ENCODE peak calls at places on chromosomes 5 and 9, in six cellular contexts. M is mammary epithelial cell, R is GM23338, B is HCT116, C is GM23248, E is PC-3. X is an unnamed sample.

GRCh38 chr9:21030389-21031035 is 928 bp downstream of the HACD4 start:
- DNase-seq in M (no peak), R (peak; percentile 39), B (no peak), C (peak; percentile 72), E (peak; percentile 13), X (no peak)

GRCh38 chr5:175809531-175810121 is 61.8 kb upstream of the CPLX2 start:
- DNase-seq in M (peak; percentile 63), R (peak; percentile 53), B (peak; percentile 37), C (peak; percentile 84), E (peak; percentile 97), X (no peak)

GRCh38 chr5:74670377-74671038 is 14.5 kb upstream of the HEXB start:
- DNase-seq in M (no peak), R (no peak), B (no peak), C (no peak), E (no peak), X (no peak)

GRCh38 chr5:146334074-146334533 is 4.5 kb upstream of the POU4F3 start:
- DNase-seq in M (no peak), R (peak; percentile 77), B (no peak), C (no peak), E (no peak), X (no peak)

GRCh38 chr5:36156124-36156601 is 4.3 kb downstream of the SKP2 start:
- DNase-seq in M (peak; percentile 78), R (no peak), B (no peak), C (peak; percentile 53), E (no peak), X (peak; percentile 66)

GRCh38 chr5:98755406-98755805 is 18.1 kb upstream of the RGMB start:
- DNase-seq in M (no peak), R (no peak), B (no peak), C (peak; percentile 69), E (peak; percentile 98), X (no peak)

GRCh38 chr5:97838214-97838613 is 655.2 kb upstream of the RIOK2 start:
- DNase-seq in M (peak; percentile 90), R (no peak), B (peak; percentile 48), C (peak; percentile 92), E (peak; percentile 96), X (peak; percentile 69)

GRCh38 chr9:20618361-20618799 is 3.9 kb downstream of the MLLT3 start:
- DNase-seq in M (peak; percentile 87), R (no peak), B (no peak), C (peak; percentile 80), E (peak; percentile 87), X (no peak)

GRCh38 chr5:27474054-27474323 is 435.6 kb upstream of the CDH9 start:
- DNase-seq in M (no peak), R (no peak), B (no peak), C (peak; percentile 37), E (no peak), X (no peak)

GRCh38 chr5:140108093-140109049 is 5.5 kb upstream of the PURA start:
- DNase-seq in M (no peak), R (peak; percentile 61), B (no peak), C (peak; percentile 50), E (peak; percentile 32), X (no peak)

GRCh38 chr5:16521561-16522090 is 56.0 kb upstream of the ZNF622 start:
- DNase-seq in M (no peak), R (no peak), B (no peak), C (no peak), E (no peak), X (no peak)

GRCh38 chr5:69528015-69528414 is 32.0 kb upstream of the GTF2H2C start:
- DNase-seq in M (peak; percentile 43), R (peak; percentile 71), B (peak; percentile 27), C (no peak), E (peak; percentile 85), X (no peak)

GRCh38 chr5:173200356-173200755 is 34.6 kb downstream of the NKX2-5 start:
- DNase-seq in M (no peak), R (no peak), B (no peak), C (no peak), E (no peak), X (no peak)

GRCh38 chr5:83567741-83568530 is 96.4 kb downstream of the VCAN start:
- DNase-seq in M (peak; percentile 86), R (no peak), B (no peak), C (peak; percentile 91), E (peak; percentile 86), X (no peak)

GRCh38 chr5:141841376-141841775 is 36.8 kb downstream of the PCDH1 start:
- DNase-seq in M (no peak), R (no peak), B (no peak), C (no peak), E (no peak), X (no peak)

GRCh38 chr9:14348241-14349140 is 34.5 kb upstream of the NFIB start:
- DNase-seq in M (peak; percentile 52), R (peak; percentile 75), B (no peak), C (peak; percentile 54), E (no peak), X (no peak)

GRCh38 chr5:31530541-31531265 is 1.2 kb downstream of the DROSHA start:
- DNase-seq in M (peak; percentile 12), R (no peak), B (no peak), C (peak; percentile 31), E (peak; percentile 59), X (no peak)

GRCh38 chr5:6704361-6704851 is 8.8 kb upstream of the TENT4A start:
- DNase-seq in M (peak; percentile 69), R (no peak), B (no peak), C (peak; percentile 89), E (peak; percentile 95), X (peak; percentile 17)

GRCh38 chr5:65482280-65482726 is 583 bp upstream of the ADAMTS6 start:
- DNase-seq in M (peak; percentile 45), R (no peak), B (no peak), C (peak; percentile 64), E (no peak), X (no peak)

GRCh38 chr9:85142461-85143401 is 473.2 kb downstream of the NTRK2 start:
- DNase-seq in M (peak; percentile 28), R (peak; percentile 58), B (peak; percentile 4), C (peak; percentile 23), E (peak; percentile 8), X (no peak)

GRCh38 chr5:2254404-2254803 is 371.7 kb upstream of the IRX4 start:
- DNase-seq in M (no peak), R (no peak), B (no peak), C (no peak), E (no peak), X (no peak)

GRCh38 chr5:2251298-2251697 is 368.6 kb upstream of the IRX4 start:
- DNase-seq in M (no peak), R (no peak), B (no peak), C (no peak), E (no peak), X (no peak)

GRCh38 chr5:2251751-2252150 is 369.0 kb upstream of the IRX4 start:
- DNase-seq in M (no peak), R (no peak), B (no peak), C (no peak), E (no peak), X (no peak)

GRCh38 chr5:2254880-2255750 is 372.4 kb upstream of the IRX4 start:
- DNase-seq in M (no peak), R (no peak), B (no peak), C (no peak), E (no peak), X (no peak)

DNA sequence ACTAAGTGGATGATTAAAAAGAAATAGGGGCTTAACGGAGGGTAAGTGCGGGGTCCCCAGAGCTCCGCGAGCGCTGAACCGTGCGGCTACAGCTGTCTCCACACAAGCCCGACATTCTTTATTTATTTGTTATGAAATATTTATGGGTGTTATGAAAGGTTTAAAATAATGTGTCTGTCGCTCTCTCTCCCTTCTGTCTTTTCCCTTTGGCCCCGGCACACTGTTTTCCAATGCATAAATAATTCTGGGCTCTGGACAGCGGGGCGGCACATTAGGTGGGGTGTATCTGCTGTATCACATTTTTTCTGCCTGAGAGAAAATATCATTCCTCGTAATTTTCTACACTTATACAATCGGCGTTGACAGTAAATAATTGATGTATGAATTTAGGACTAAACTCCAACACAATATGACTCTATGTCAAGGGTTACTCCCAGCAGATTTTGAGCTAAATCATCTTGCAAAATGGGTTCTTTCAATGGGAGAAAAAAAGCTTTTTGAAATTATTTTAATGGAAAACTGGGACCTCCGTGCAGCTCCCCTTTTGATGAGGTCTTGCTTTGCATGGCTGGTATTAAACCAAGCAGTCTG is 370.4 kb upstream of the IRX4 start:
- DNase-seq in M (no peak), R (no peak), B (no peak), C (no peak), E (no peak), X (no peak)
- TF ChIP-seq EZH2 in M (no peak), R (no peak), B (no peak), C (no peak), E (no peak), X (no peak)

GRCh38 chr9:38622961-38623360 is 2.6 kb upstream of the ANKRD18A start:
- DNase-seq in M (no peak), R (no peak), B (no peak), C (no peak), E (no peak), X (no peak)
- TF ChIP-seq EZH2 in M (no peak), R (no peak), B (no peak), C (no peak), E (no peak), X (no peak)

DNA sequence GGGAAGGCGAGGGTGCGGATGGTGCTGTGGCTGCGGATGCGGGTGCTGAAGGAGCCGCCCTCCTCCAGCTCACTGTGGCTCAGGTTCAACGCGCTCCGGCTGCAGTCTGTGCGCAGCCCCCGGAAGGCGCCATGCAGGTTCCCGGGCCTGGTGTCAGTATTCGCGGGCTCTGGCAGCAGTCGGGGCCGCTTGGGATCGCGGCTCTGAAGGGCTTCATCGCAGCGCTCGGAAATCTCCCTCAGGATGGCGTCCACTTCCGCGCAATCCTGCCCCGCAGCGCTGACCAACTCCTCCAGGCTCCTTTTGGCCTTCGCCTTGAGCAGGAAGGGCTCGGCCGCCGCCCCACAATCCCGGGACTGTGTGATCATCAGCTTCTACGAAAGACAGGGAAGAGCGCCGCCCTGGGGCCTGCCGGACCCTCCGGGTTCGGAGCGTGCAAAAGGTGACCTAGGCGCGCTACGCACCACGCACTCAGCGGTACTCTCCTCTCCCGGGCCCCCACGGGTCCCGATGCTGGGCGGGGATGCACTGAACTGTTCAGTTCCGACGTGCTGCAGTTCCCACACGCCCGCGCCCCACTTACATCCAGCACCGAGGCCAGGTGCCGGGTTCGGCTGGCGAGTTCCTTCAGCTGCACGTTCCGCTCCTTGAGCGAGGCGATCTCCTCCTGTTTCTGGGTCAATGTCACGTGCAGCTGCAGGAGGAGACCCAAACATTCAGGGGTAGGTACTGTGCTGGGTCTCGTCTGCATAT is 6.5 kb downstream of the MCIDAS start:
- DNase-seq in M (no peak), R (peak; percentile 83), B (no peak), C (peak; percentile 58), E (no peak), X (no peak)
- TF ChIP-seq EZH2 in M (no peak), R (peak; percentile 80), B (no peak), C (no peak), E (no peak), X (no peak)

GRCh38 chr9:136052433-136052880 is 42.6 kb downstream of the NACC2 start:
- DNase-seq in M (peak; percentile 22), R (peak; percentile 62), B (no peak), C (peak; percentile 43), E (peak; percentile 33), X (no peak)

GRCh38 chr9:136050706-136051567 is 44.2 kb downstream of the NACC2 start:
- DNase-seq in M (peak; percentile 56), R (peak; percentile 50), B (no peak), C (no peak), E (no peak), X (no peak)

GRCh38 chr9:136050266-136050705 is 44.8 kb downstream of the NACC2 start:
- DNase-seq in M (no peak), R (peak; percentile 44), B (no peak), C (no peak), E (no peak), X (no peak)

GRCh38 chr9:136052991-136053756 is 41.9 kb downstream of the NACC2 start:
- DNase-seq in M (peak; percentile 30), R (peak; percentile 45), B (no peak), C (peak; percentile 38), E (no peak), X (no peak)

GRCh38 chr9:136051568-136052432 is 43.3 kb downstream of the NACC2 start:
- DNase-seq in M (peak; percentile 96), R (peak; percentile 91), B (peak; percentile 83), C (peak; percentile 95), E (peak; percentile 88), X (peak; percentile 61)
- TF ChIP-seq EZH2 in M (no peak), R (no peak), B (no peak), C (no peak), E (no peak), X (no peak)